ENCODE peak calls at places on chromosomes 2 and 18, in nine cellular contexts. R is endothelial cell; W is tibial artery; B is CD8-positive, alpha-beta T cell; K is BE2C; G is SK-N-SH; C is astrocyte of the spinal cord; I is A549; Q is neural progenitor cell. M is an unnamed sample.

GRCh38 chr2:217356795-217357194 is 496.9 kb upstream of the TNP1 start:
- DNase-seq in G (no peak), R (no peak), I (no peak), B (no peak), C (no peak), K (no peak), Q (no peak), W (peak), M (no peak)

GRCh38 chr2:163717474-163717873 is 18.3 kb downstream of the FIGN start:
- DNase-seq in W (no peak), Q (no peak), R (no peak), C (no peak), I (no peak), K (no peak), G (no peak), B (no peak), M (no peak)

GRCh38 chr18:1252534-1252933 is 347.9 kb downstream of the ADCYAP1 start:
- DNase-seq in W (no peak), I (no peak), Q (no peak), C (no peak), K (no peak), G (no peak), R (no peak), B (no peak), M (no peak)

GRCh38 chr18:39636931-39637330 is 2071.3 kb upstream of the CELF4 start:
- DNase-seq in K (no peak), C (no peak), B (no peak), Q (no peak), I (no peak), W (no peak), R (no peak), G (no peak), M (no peak)

GRCh38 chr2:191675807-191676667 is 1.9 kb upstream of the NABP1 start:
- DNase-seq in G (no peak), B (peak), I (no peak), W (peak), K (no peak), Q (no peak), C (no peak), R (peak), M (peak)

GRCh38 chr2:65227035-65227470 is 578 bp upstream of the ACTR2 start:
- DNase-seq in C (no peak), I (peak), K (no peak), Q (no peak), G (no peak), R (no peak), B (no peak), W (no peak), M (no peak)

GRCh38 chr18:36264283-36264682 is 33.2 kb upstream of the FHOD3 start:
- DNase-seq in G (no peak), I (no peak), C (no peak), R (no peak), K (no peak), W (no peak), B (no peak), Q (no peak), M (no peak)

GRCh38 chr2:173590278-173590811 is 235.7 kb downstream of the CDCA7 start:
- DNase-seq in W (peak), Q (no peak), B (no peak), I (peak), K (peak), G (peak), C (peak), R (no peak), M (no peak)

GRCh38 chr2:98118161-98118560 is 31.2 kb downstream of the VWA3B start:
- DNase-seq in W (no peak), B (no peak), Q (no peak), I (no peak), G (no peak), C (peak), K (no peak), R (no peak), M (no peak)

GRCh38 chr18:62030091-62030985 is 137.5 kb upstream of the RNF152 start:
- DNase-seq in C (peak), Q (no peak), W (no peak), I (no peak), G (peak), B (no peak), R (no peak), K (no peak), M (no peak)

GRCh38 chr2:153864022-153864421 is 7.7 kb upstream of the GALNT13 start:
- DNase-seq in W (no peak), Q (peak), R (no peak), G (no peak), K (no peak), C (no peak), B (no peak), I (no peak), M (no peak)

GRCh38 chr18:10010611-10011015 is 96.8 kb downstream of the VAPA start:
- DNase-seq in K (no peak), I (peak), Q (no peak), G (no peak), W (peak), R (no peak), B (no peak), C (peak), M (no peak)

GRCh38 chr2:129439686-129440302 is 539.7 kb upstream of the RAB6C start:
- DNase-seq in G (peak), Q (no peak), I (no peak), C (no peak), B (no peak), K (no peak), R (no peak), W (no peak), M (no peak)

GRCh38 chr2:71243548-71244301 is 16.8 kb upstream of the PAIP2B start:
- DNase-seq in R (no peak), K (no peak), Q (no peak), I (no peak), C (no peak), G (peak), B (no peak), W (no peak), M (no peak)

GRCh38 chr2:163407296-163407695 is 328.5 kb downstream of the FIGN start:
- DNase-seq in K (no peak), Q (no peak), G (no peak), W (no peak), I (no peak), B (no peak), R (no peak), C (peak), M (no peak)

GRCh38 chr2:105537466-105537865 is 138.6 kb upstream of the FHL2 start:
- DNase-seq in R (no peak), B (no peak), I (no peak), K (no peak), Q (no peak), C (no peak), G (no peak), W (no peak), M (no peak)

GRCh38 chr18:74623047-74623816 is 25.6 kb downstream of the ZNF407 start:
- DNase-seq in R (no peak), Q (peak), K (no peak), G (no peak), W (no peak), B (no peak), C (no peak), I (no peak), M (no peak)

GRCh38 chr2:106624787-106625369 is 137.7 kb downstream of the CD8B2 start:
- DNase-seq in W (no peak), R (no peak), B (no peak), C (no peak), G (no peak), Q (no peak), I (no peak), K (no peak), M (no peak)

GRCh38 chr2:66604911-66605310 is 170.0 kb downstream of the MEIS1 start:
- DNase-seq in K (no peak), G (no peak), C (no peak), R (no peak), B (no peak), I (no peak), W (no peak), Q (peak), M (no peak)

GRCh38 chr2:66601624-66602023 is 166.7 kb downstream of the MEIS1 start:
- DNase-seq in C (no peak), I (no peak), K (no peak), R (no peak), W (no peak), Q (no peak), G (no peak), B (no peak), M (no peak)

GRCh38 chr2:66602341-66602740 is 167.4 kb downstream of the MEIS1 start:
- DNase-seq in I (no peak), C (no peak), G (no peak), K (no peak), R (no peak), Q (no peak), B (no peak), W (no peak), M (no peak)

DNA sequence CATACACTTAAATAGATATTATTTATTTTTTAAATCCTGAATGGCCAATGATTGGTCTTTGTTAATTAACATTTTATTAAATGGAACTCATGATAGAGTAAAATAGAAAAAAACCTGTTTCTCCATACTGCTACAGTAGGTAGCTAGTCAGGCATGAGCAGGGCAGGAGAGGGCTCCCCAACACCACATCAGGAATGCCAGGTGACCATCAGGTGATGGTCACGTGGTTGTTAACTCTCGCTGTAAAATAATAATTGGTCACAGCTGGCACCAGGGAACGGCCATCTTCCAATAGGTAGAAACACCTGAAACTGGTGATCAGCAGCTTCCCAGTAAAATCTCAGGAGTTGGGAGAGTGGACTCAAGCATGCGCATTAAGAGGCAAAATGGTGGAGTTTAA is 172.2 kb downstream of the MEIS1 start:
- DNase-seq in K (no peak), R (no peak), W (no peak), Q (no peak), B (no peak), I (no peak), C (no peak), G (no peak), M (no peak)
- TF ChIP-seq CTCF in K (no peak), R (no peak), W (no peak), Q (no peak), B (no peak), I (no peak), C (no peak), G (no peak), M (no peak)

GRCh38 chr2:152460567-152460966 is 125.6 kb downstream of the FMNL2 start:
- DNase-seq in Q (no peak), B (no peak), W (no peak), C (no peak), G (no peak), K (no peak), I (no peak), R (no peak), M (no peak)

GRCh38 chr2:152464853-152465470 is 130.0 kb downstream of the FMNL2 start:
- DNase-seq in B (no peak), Q (no peak), C (no peak), W (no peak), R (no peak), K (no peak), G (no peak), I (no peak), M (no peak)

GRCh38 chr2:152466041-152466440 is 131.1 kb downstream of the FMNL2 start:
- DNase-seq in W (no peak), K (no peak), R (no peak), I (peak), C (no peak), G (no peak), Q (no peak), B (no peak), M (no peak)

GRCh38 chr2:152465541-152465940 is 130.6 kb downstream of the FMNL2 start:
- DNase-seq in G (no peak), R (no peak), K (no peak), I (no peak), W (no peak), Q (no peak), B (no peak), C (no peak), M (no peak)

GRCh38 chr2:152462591-152463178 is 127.7 kb downstream of the FMNL2 start:
- DNase-seq in W (no peak), I (no peak), R (no peak), C (no peak), K (no peak), G (no peak), Q (no peak), B (no peak), M (no peak)
- TF ChIP-seq CTCF in W (no peak), I (no peak), R (no peak), C (no peak), K (no peak), G (no peak), Q (no peak), B (no peak), M (no peak)

GRCh38 chr2:42922293-42922692 is 129.9 kb upstream of the HAAO start:
- DNase-seq in I (no peak), G (no peak), K (no peak), B (no peak), W (no peak), Q (no peak), R (no peak), C (no peak), M (no peak)

GRCh38 chr2:42924436-42924897 is 132.1 kb upstream of the HAAO start:
- DNase-seq in C (no peak), B (no peak), G (no peak), K (no peak), R (no peak), Q (no peak), W (no peak), I (no peak), M (no peak)

GRCh38 chr2:42925742-42926437 is 133.5 kb upstream of the HAAO start:
- DNase-seq in R (no peak), Q (peak), C (no peak), G (no peak), I (no peak), W (no peak), B (no peak), K (no peak), M (no peak)

GRCh38 chr2:42922790-42923631 is 130.6 kb upstream of the HAAO start:
- DNase-seq in I (no peak), Q (no peak), B (no peak), G (no peak), K (no peak), R (no peak), C (peak), W (peak), M (no peak)

GRCh38 chr2:42923632-42924425 is 131.4 kb upstream of the HAAO start:
- DNase-seq in K (no peak), R (no peak), B (no peak), G (no peak), C (peak), I (no peak), W (no peak), Q (no peak), M (no peak)
- TF ChIP-seq CTCF in K (no peak), R (no peak), B (no peak), G (no peak), C (no peak), I (no peak), W (no peak), Q (no peak), M (no peak)

GRCh38 chr2:110114007-110114591 is 1.5 kb downstream of the MALL start:
- DNase-seq in C (peak), I (peak), Q (no peak), W (no peak), K (no peak), R (no peak), B (no peak), G (no peak), M (no peak)
- TF ChIP-seq CTCF in C (peak), I (peak), Q (no peak), W (no peak), K (no peak), R (no peak), B (no peak), G (peak), M (no peak)

GRCh38 chr2:23294238-23294637 is 90.7 kb upstream of the KLHL29 start:
- DNase-seq in R (no peak), G (no peak), K (peak), B (no peak), W (no peak), C (no peak), I (no peak), Q (no peak), M (no peak)
- TF ChIP-seq CTCF in R (no peak), G (no peak), K (peak), B (no peak), W (no peak), C (no peak), I (no peak), Q (no peak), M (no peak)

GRCh38 chr2:30078521-30078920 is 68.3 kb upstream of the YPEL5 start:
- DNase-seq in G (no peak), K (no peak), R (no peak), Q (no peak), I (no peak), C (no peak), W (no peak), B (no peak), M (no peak)
- TF ChIP-seq CTCF in G (peak), K (peak), R (no peak), Q (peak), I (no peak), C (no peak), W (no peak), B (no peak), M (no peak)

GRCh38 chr18:46950064-46950656 is 32.8 kb downstream of the KATNAL2 start:
- DNase-seq in C (peak), B (no peak), K (no peak), G (peak), W (no peak), I (peak), Q (peak), R (no peak), M (no peak)
- TF ChIP-seq CTCF in C (peak), B (no peak), K (peak), G (peak), W (no peak), I (peak), Q (peak), R (peak), M (peak)

GRCh38 chr2:128305555-128306080 is 13.1 kb downstream of the HS6ST1 start:
- DNase-seq in K (no peak), I (no peak), Q (no peak), R (no peak), B (no peak), W (no peak), C (no peak), G (no peak), M (no peak)

GRCh38 chr2:128306931-128307460 is 11.7 kb downstream of the HS6ST1 start:
- DNase-seq in I (no peak), R (no peak), C (no peak), B (no peak), K (no peak), Q (no peak), W (peak), G (no peak), M (peak)

GRCh38 chr2:128304715-128305554 is 13.7 kb downstream of the HS6ST1 start:
- DNase-seq in G (no peak), C (peak), Q (peak), B (no peak), R (no peak), W (no peak), I (peak), K (no peak), M (no peak)

GRCh38 chr2:128307595-128307994 is 11.1 kb downstream of the HS6ST1 start:
- DNase-seq in I (no peak), K (peak), C (no peak), G (no peak), Q (no peak), W (peak), R (no peak), B (no peak), M (no peak)

GRCh38 chr2:128306081-128306930 is 12.4 kb downstream of the HS6ST1 start:
- DNase-seq in G (no peak), R (no peak), B (no peak), I (peak), W (no peak), K (no peak), Q (peak), C (peak), M (peak)
- TF ChIP-seq CTCF in G (no peak), R (no peak), B (no peak), I (peak), W (no peak), K (no peak), Q (peak), C (peak), M (no peak)

GRCh38 chr2:133886735-133887675 is 318.7 kb upstream of the NCKAP5 start:
- DNase-seq in W (peak), R (peak), B (peak), I (peak), K (peak), Q (peak), G (peak), C (peak), M (no peak)

GRCh38 chr2:133888107-133888506 is 319.8 kb upstream of the NCKAP5 start:
- DNase-seq in W (no peak), B (no peak), Q (no peak), K (no peak), G (no peak), R (no peak), C (no peak), I (no peak), M (no peak)

GRCh38 chr2:133885847-133886246 is 317.6 kb upstream of the NCKAP5 start:
- DNase-seq in Q (no peak), W (no peak), R (no peak), I (no peak), B (no peak), C (no peak), G (no peak), K (no peak), M (no peak)

GRCh38 chr2:133887676-133888040 is 319.4 kb upstream of the NCKAP5 start:
- DNase-seq in Q (no peak), I (no peak), B (no peak), G (no peak), W (no peak), C (no peak), R (no peak), K (no peak), M (no peak)

DNA sequence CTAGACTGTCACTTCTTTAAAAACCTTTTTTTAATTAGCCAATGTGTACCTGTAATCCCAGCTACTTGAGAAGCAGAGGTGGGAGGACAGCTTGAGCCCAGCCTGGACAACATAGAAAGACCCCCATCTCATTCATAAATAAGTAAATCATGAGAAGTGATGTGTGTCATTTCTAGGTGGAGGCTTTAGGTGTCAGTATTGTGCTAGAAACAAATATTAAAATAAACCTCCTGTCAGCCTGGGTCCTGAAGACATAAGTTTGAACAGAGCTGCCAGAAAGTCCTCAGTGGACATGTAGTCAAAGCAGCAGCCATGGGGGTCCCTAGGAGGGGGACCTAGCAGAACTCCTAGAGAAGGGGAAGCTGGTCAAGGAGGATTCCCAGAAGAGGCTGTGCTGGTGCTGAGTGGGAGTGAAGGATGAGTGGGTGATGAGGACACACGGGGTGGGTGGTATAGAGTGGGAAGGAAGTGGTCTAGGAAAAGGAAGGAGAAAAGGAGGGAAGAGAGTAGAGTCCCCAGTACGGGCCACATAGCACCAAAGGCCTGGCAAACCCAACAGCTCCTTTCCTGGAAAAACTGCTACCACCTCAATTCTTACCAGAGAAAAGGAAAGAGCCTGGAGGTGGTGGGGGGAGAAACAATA is 316.6 kb upstream of the NCKAP5 start:
- DNase-seq in I (peak), G (peak), B (no peak), R (no peak), K (no peak), W (no peak), Q (no peak), C (peak), M (no peak)
- TF ChIP-seq CTCF in I (peak), G (peak), B (no peak), R (peak), K (peak), W (no peak), Q (peak), C (no peak), M (no peak)

DNA sequence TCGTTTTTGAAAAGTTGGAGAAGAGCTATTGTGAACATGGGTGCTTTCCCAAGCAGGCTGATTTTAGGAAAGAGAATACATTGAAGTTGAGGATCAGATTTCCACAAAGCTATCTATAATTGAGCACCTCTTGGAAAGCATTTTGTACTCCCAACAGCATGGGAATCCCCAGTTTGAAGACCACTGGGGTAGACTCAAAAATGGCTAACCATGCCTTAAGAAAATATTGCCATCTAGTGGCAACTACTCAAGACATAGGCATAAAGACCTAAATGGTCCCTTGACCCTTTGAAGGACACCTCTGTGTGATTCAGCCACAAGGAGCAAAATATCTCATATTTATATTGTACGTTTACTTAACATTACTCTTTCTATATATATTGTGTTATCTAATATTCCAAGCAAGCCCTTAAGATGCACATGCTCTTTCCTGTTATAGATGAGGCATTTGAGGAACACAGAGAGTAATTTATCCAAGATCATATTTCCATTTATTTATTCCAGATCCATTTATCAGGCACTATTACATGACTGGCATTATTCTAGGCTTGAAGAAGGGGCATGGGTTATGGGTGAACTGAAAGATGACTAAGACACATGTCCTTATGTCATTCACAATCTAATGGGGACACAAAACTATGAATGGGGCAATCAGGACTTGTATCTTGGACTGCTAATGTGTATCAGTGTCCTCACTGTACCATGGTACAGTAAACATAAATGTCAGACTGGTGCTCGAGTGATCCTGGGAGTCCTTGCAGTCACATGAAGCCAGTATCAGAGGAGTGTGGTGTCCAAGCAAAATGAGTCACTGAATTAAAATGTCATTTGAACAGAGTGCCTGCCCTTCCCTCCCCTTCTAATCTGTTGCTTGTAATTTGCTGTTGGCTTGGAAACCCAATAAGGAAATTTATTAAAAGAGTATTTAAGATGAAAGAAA is 121.0 kb upstream of the XPO1 start:
- DNase-seq in C (peak), I (peak), R (no peak), Q (peak), K (no peak), G (peak), W (no peak), B (no peak), M (no peak)
- TF ChIP-seq CTCF in C (peak), I (peak), R (peak), Q (peak), K (peak), G (peak), W (no peak), B (peak), M (peak)

M was measured in CD14-positive monocyte.